ENCODE peak calls at places on chromosomes 1 and 21, in six cellular contexts. B, W, T, U, Z and C are unnamed samples. For H3K36me3, the result is how much of the 10 kb centered on the place peaks cover.

GRCh38 chr1:232211149-232211548 is 418.8 kb downstream of the SIPA1L2 start:
- DNase-seq in B (no peak), W (no peak), Z (no peak), T (no peak), U (peak), C (peak)

GRCh38 chr1:212157252-212157651 is 121.7 kb downstream of the DTL start:
- DNase-seq in T (no peak), U (no peak), B (no peak), W (no peak), Z (no peak), C (no peak)

GRCh38 chr21:29261555-29262540 is 36.9 kb upstream of the BACH1 start:
- DNase-seq in U (no peak), W (no peak), Z (peak), B (peak), T (no peak), C (no peak)

GRCh38 chr21:17823846-17824245 is 4.7 kb upstream of the C21orf91 start:
- DNase-seq in B (no peak), U (no peak), W (no peak), T (no peak), Z (no peak), C (no peak)

GRCh38 chr1:184906771-184907170 is 67.5 kb downstream of the NIBAN1 start:
- DNase-seq in W (peak), Z (no peak), T (no peak), B (peak), U (no peak), C (no peak)

GRCh38 chr21:45290948-45291612 is 3.4 kb upstream of the POFUT2 start:
- DNase-seq in W (peak), B (peak), U (peak), Z (no peak), T (no peak), C (peak)

GRCh38 chr1:12508849-12509248 is 109.2 kb downstream of the DHRS3 start:
- DNase-seq in U (no peak), Z (no peak), B (no peak), W (no peak), T (no peak), C (no peak)

GRCh38 chr1:163796394-163796821 is 474.7 kb downstream of the NUF2 start:
- DNase-seq in Z (peak), W (peak), U (no peak), B (peak), T (no peak), C (peak)

GRCh38 chr1:183777359-183777758 is 27.6 kb upstream of the RGL1 start:
- DNase-seq in U (no peak), B (peak), Z (no peak), W (peak), T (no peak), C (no peak)

GRCh38 chr1:248046536-248046935 is at the start of gene OR2L3:
- DNase-seq in T (no peak), U (no peak), W (no peak), B (no peak), Z (no peak), C (no peak)

GRCh38 chr21:21200103-21200938 is 202.1 kb downstream of the NCAM2 start:
- DNase-seq in B (peak), T (no peak), W (peak), Z (peak), U (no peak), C (peak)

GRCh38 chr1:24018611-24019580 is 38.8 kb upstream of the SRSF10 start:
- DNase-seq in U (peak), W (peak), T (peak), Z (peak), B (peak), C (peak)

GRCh38 chr1:96370752-96371151 is 350.8 kb upstream of the PTBP2 start:
- DNase-seq in T (no peak), U (no peak), B (peak), W (peak), Z (peak), C (no peak)

GRCh38 chr1:57204091-57204490 is 219.8 kb downstream of the DAB1 start:
- DNase-seq in T (no peak), W (no peak), U (no peak), Z (no peak), B (no peak), C (no peak)

GRCh38 chr1:227245613-227246320 is 72.5 kb downstream of the CDC42BPA start:
- DNase-seq in Z (no peak), W (no peak), T (no peak), B (no peak), U (no peak), C (no peak)

GRCh38 chr21:41752231-41752681 is 14.6 kb downstream of the RIPK4 start:
- DNase-seq in B (peak), Z (no peak), W (peak), T (no peak), U (no peak), C (peak)

GRCh38 chr1:93778457-93778856 is 96.8 kb upstream of the BCAR3 start:
- DNase-seq in Z (no peak), W (no peak), B (no peak), T (no peak), U (no peak), C (no peak)

GRCh38 chr1:47438321-47439150 is 692 bp downstream of the FOXD2 start:
- DNase-seq in Z (no peak), U (peak), T (no peak), W (no peak), B (no peak), C (no peak)

GRCh38 chr1:176119549-176119948 is 87.5 kb downstream of the COP1 start:
- DNase-seq in U (no peak), Z (peak), T (no peak), B (peak), W (peak), C (peak)

GRCh38 chr1:89262643-89263042 is 10.0 kb downstream of the GBP5 start:
- DNase-seq in U (no peak), Z (peak), B (peak), W (peak), T (no peak), C (peak)

GRCh38 chr1:209552406-209553264 is 30.9 kb upstream of the CAMK1G start:
- DNase-seq in W (no peak), T (no peak), U (no peak), Z (no peak), B (no peak), C (no peak)

GRCh38 chr1:173505401-173505800 is 28.3 kb downstream of the PRDX6 start:
- DNase-seq in B (peak), Z (peak), U (no peak), W (peak), T (no peak), C (no peak)

GRCh38 chr1:62900566-62900965 is 116.6 kb downstream of the ATG4C start:
- DNase-seq in U (no peak), Z (no peak), T (no peak), W (no peak), B (no peak), C (peak)

GRCh38 chr1:21537932-21538630 is 28.9 kb downstream of the ALPL start:
- DNase-seq in Z (peak), W (no peak), U (no peak), T (no peak), B (no peak), C (peak)

GRCh38 chr1:21325731-21326387 is 35.6 kb upstream of the ECE1 start:
- DNase-seq in T (no peak), Z (no peak), B (no peak), W (no peak), U (no peak), C (no peak)

GRCh38 chr1:234899041-234899787 is 229.4 kb downstream of the TOMM20 start:
- DNase-seq in B (peak), T (no peak), U (no peak), Z (peak), W (peak), C (peak)

GRCh38 chr1:1337793-1338147 is 6.7 kb downstream of the TAS1R3 start:
- DNase-seq in T (no peak), U (peak), W (no peak), B (no peak), Z (peak), C (no peak)

GRCh38 chr1:38083541-38083940 is 36.9 kb upstream of the POU3F1 start:
- DNase-seq in T (no peak), B (no peak), U (no peak), W (no peak), Z (no peak), C (no peak)

GRCh38 chr1:7644906-7645750 is 126.0 kb upstream of the VAMP3 start:
- DNase-seq in Z (no peak), T (no peak), B (no peak), U (no peak), W (peak), C (no peak)

GRCh38 chr1:216765346-216766300 is 42.4 kb upstream of the ESRRG start:
- DNase-seq in B (no peak), W (no peak), Z (no peak), T (no peak), U (no peak), C (peak)

GRCh38 chr1:180842482-180842881 is 70.2 kb upstream of the KIAA1614 start:
- DNase-seq in T (no peak), B (no peak), U (no peak), Z (no peak), W (no peak), C (no peak)

DNA sequence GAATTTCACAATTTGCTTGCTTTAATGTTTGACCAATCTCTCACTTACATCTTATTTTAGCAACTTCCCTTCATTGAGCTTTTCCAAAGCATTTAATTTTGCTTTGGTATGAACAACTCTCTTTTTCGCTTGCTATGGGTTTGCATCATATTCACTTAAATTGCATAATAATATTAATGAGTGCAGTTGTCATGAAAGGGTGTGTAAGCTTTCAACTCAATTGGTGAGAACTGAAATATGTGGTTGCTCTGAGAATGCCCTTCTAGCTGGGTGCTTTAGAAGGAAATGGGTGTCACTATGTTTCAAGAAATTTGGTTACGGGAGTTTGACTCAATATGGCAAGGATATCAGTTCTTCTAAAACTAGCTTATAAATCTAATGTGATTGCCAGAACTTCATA is 309.3 kb downstream of the HLX start:
- DNase-seq in U (no peak), T (no peak), Z (no peak), B (no peak), W (no peak), C (no peak)
- H4K8ac ChIP-seq in U (no peak), T (no peak), Z (no peak), B (no peak), W (no peak), C (no peak)

DNA sequence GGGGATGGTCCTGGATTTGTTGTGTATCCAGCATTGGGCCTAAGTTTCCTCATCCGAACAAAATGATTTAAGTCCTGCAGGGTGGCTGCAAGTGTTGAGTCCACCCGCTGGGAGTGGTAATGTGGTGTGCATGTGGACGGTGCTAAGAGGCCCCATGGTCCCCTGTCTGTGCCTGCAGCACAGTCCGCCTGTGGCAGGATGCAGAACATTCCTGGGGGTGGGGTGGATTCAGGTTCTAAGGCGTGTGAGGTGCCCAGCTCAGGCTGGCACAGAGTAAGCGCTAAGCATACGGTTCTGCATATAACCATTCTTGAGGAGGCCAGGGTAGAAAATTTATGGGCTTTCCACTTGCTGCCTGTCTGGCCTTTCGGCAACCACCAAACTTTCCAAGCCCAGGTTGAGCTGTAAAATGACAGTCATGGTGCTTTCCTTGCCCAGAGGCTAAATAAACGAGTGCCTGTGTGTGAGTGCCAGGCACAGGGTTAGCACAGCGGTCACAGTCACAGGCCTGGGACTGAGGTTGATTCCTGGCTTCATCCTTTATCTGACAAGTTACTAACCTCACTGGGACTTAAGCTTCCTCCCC is 30.7 kb downstream of the SLC2A1 start:
- DNase-seq in Z (no peak), T (no peak), W (no peak), B (no peak), U (no peak), C (no peak)
- H3K36me3 ChIP-seq in Z (half or more), T (half or more), W (half or more), B (half or more), U (half or more), C (under half)

DNA sequence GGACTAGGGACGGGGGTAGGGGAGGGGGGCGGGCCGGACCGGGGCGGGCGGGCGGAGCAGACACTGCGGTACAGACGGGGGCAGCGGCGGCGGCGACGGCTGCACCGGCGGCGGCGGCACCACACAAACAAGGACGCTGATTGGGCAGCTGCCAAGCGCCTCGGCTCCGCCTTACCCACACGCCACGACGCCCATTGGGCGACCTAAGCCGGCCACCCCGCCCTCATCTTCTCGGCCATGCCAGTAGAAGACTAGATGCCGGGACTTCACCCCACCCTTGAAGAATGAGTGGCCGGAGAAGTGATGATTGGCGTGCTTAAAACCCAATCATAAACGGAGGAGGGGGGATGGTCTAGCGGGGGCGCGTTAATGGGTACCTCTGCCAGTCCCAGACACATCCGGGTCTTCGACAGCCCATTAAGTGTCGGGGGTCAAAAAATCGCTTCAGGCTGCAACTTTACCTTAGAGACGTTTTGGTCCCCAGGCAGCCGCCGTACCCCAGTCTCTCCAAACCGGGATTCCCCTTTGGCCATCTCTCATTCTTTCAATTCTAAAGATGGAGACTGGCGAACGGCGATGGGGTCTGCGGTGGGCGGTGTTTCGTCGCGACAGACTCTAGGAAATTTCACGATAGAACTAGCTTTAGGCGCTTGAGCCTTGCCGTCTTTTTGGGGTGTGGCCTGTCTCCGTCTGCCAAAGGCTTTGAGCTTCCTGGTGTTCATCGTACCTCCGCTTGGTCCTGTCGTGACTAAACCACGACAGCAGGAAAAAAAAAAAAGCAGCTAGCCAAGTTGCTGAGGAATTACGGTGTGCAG is at the start of gene GATAD2B:
- DNase-seq in Z (peak), T (peak), U (peak), B (peak), W (peak), C (peak)
- H2BK5ac ChIP-seq in Z (peak), T (peak), U (peak), B (peak), W (peak), C (peak)

DNA sequence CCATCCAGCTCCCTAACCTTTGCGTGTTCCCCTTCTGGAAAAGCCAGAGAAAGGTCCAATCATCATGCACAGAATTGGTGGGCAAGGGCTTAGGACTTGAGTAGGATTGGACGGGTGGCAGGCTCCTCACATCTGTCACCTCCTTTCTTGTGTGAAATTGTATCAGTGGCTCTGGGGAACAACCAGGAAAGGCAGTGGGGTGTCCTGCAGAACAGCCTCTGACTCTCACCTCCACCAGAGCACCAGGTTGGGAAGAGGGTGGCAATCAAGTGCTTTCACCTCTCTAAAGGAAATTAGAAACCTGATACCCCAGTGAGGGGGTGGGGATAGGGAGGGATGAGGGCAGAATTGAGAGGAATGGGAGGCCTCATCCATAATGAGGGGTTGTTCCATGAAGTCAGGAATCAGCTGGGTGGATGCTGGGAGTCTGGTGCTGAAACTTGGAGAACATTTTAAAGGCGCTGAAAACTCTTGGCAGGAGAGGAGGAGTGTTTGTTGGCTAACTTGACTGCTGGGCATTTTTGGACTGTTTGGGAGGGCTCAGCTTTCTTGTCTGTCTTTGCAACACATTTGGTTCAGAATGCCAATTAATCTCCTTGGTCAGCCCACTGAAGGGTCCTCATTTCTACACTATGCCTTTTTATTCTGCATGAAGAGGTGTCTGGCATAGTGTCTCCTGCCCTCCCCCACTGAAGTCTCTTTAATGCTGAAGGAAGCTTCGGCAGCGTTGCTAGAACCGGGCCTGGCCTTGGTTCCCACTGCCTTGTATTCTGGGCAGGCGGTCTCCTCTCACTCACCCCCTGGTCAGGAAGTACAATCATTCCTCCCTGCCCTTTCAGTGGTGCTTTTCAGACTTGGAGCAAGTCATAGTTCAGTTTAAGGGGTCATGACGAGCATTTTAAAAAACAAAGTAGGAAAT is 2.1 kb downstream of the PHGDH start:
- DNase-seq in U (no peak), B (peak), T (peak), W (peak), Z (no peak), C (peak)
- H4K8ac ChIP-seq in U (peak), B (peak), T (no peak), W (peak), Z (peak), C (no peak)